ENCODE peak calls at places on chromosome 20, in five cellular contexts. G is tibial artery; X is Peyer's patch; B is Karpas-422; Y is naive thymus-derived CD4-positive, alpha-beta T cell. T is an unnamed sample.

GRCh38 chr20:7841967-7842301 is 98.3 kb downstream of the HAO1 start:
- DNase-seq in G (peak; percentile 45), X (no peak), B (no peak), Y (no peak), T (no peak)

GRCh38 chr20:7301807-7302206 is 534.3 kb downstream of the BMP2 start:
- DNase-seq in G (no peak), X (no peak), B (no peak), Y (no peak), T (no peak)

GRCh38 chr20:52103469-52103910 is 88.1 kb downstream of the ZFP64 start:
- DNase-seq in G (no peak), X (no peak), B (no peak), Y (no peak), T (no peak)

GRCh38 chr20:49696594-49696993 is 17.1 kb downstream of the B4GALT5 start:
- DNase-seq in G (no peak), X (no peak), B (no peak), Y (no peak), T (no peak)

GRCh38 chr20:9408422-9409300 is 105.7 kb upstream of the LAMP5 start:
- DNase-seq in G (no peak), X (no peak), B (no peak), Y (no peak), T (no peak)

GRCh38 chr20:6045566-6045965 is 8.3 kb downstream of the LRRN4 start:
- DNase-seq in G (no peak), X (no peak), B (no peak), Y (no peak), T (no peak)

GRCh38 chr20:35750611-35751010 is 8.6 kb upstream of the RBM39 start:
- DNase-seq in G (no peak), X (no peak), B (no peak), Y (no peak), T (no peak)

GRCh38 chr20:9439806-9440205 is 74.6 kb upstream of the LAMP5 start:
- DNase-seq in G (no peak), X (no peak), B (no peak), Y (no peak), T (no peak)

GRCh38 chr20:33305591-33306057 is 22.6 kb downstream of the BPIFB1 start:
- DNase-seq in G (no peak), X (no peak), B (peak; percentile 75), Y (no peak), T (no peak)

GRCh38 chr20:53838311-53838873 is 232.0 kb downstream of the BCAS1 start:
- DNase-seq in G (no peak), X (peak; percentile 64), B (no peak), Y (no peak), T (no peak)

GRCh38 chr20:16864958-16865357 is 116.8 kb downstream of the OTOR start:
- DNase-seq in G (no peak), X (no peak), B (no peak), Y (no peak), T (no peak)

GRCh38 chr20:58519940-58520712 is 4.9 kb upstream of the APCDD1L start:
- DNase-seq in G (no peak), X (no peak), B (no peak), Y (no peak), T (no peak)

GRCh38 chr20:57704245-57704644 is 5.6 kb downstream of the PMEPA1 start:
- DNase-seq in G (no peak), X (no peak), B (no peak), Y (no peak), T (no peak)

GRCh38 chr20:23228912-23229311 is 121.7 kb upstream of the NXT1 start:
- DNase-seq in G (no peak), X (no peak), B (no peak), Y (no peak), T (no peak)

GRCh38 chr20:11522359-11522758 is 395.3 kb upstream of the BTBD3 start:
- DNase-seq in G (no peak), X (no peak), B (no peak), Y (no peak), T (no peak)

GRCh38 chr20:18628330-18628941 is 40.6 kb downstream of the DTD1 start:
- DNase-seq in G (no peak), X (peak; percentile 61), B (peak; percentile 49), Y (no peak), T (no peak)

GRCh38 chr20:3158968-3159431 is 665 bp downstream of the FASTKD5 start:
- DNase-seq in G (no peak), X (no peak), B (peak; percentile 52), Y (no peak), T (no peak)

GRCh38 chr20:24963672-24964517 is 14.8 kb downstream of the CST7 start:
- DNase-seq in G (no peak), X (no peak), B (no peak), Y (no peak), T (no peak)

GRCh38 chr20:31849306-31849930 is 4.0 kb upstream of the FOXS1 start:
- DNase-seq in G (no peak), X (peak; percentile 69), B (no peak), Y (no peak), T (no peak)

GRCh38 chr20:38073307-38074010 is 39.9 kb downstream of the RPRD1B start:
- DNase-seq in G (peak; percentile 78), X (no peak), B (peak; percentile 81), Y (peak; percentile 7), T (peak; percentile 69)

GRCh38 chr20:19815553-19815991 is 57.5 kb downstream of the RIN2 start:
- DNase-seq in G (peak; percentile 64), X (no peak), B (peak; percentile 83), Y (no peak), T (no peak)

GRCh38 chr20:19819149-19819548 is 61.1 kb downstream of the RIN2 start:
- DNase-seq in G (no peak), X (no peak), B (no peak), Y (no peak), T (no peak)

GRCh38 chr20:19816386-19816785 is 58.3 kb downstream of the RIN2 start:
- DNase-seq in G (no peak), X (no peak), B (no peak), Y (no peak), T (no peak)

GRCh38 chr20:19814241-19814640 is 56.2 kb downstream of the RIN2 start:
- DNase-seq in G (no peak), X (no peak), B (no peak), Y (no peak), T (no peak)

DNA sequence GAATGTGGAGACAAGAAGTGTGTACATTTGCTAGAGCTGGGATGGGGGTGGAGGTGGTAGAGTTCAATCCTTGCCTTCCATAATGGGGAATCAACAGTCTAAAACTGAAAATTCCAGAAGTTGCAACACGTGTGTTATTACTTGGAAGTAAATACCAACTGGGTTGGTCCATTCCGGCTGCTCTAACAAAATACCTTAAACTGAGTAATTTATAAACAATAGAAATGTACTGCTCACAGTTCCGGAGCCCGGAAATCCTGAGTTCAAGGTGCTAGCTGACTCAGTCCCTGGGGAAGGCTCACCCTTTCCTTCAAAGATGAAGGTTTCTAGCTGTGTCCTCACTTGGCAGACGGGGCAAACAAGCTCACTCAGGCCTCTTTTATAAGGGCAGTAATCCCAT is 59.0 kb downstream of the RIN2 start:
- DNase-seq in G (no peak), X (no peak), B (no peak), Y (no peak), T (no peak)
- H3K9me3 ChIP-seq in G (no peaks in the 10 kb centered on the region), X (no peaks in the 10 kb centered on the region), B (no peaks in the 10 kb centered on the region), Y (no peaks in the 10 kb centered on the region), T (no peaks in the 10 kb centered on the region)

DNA sequence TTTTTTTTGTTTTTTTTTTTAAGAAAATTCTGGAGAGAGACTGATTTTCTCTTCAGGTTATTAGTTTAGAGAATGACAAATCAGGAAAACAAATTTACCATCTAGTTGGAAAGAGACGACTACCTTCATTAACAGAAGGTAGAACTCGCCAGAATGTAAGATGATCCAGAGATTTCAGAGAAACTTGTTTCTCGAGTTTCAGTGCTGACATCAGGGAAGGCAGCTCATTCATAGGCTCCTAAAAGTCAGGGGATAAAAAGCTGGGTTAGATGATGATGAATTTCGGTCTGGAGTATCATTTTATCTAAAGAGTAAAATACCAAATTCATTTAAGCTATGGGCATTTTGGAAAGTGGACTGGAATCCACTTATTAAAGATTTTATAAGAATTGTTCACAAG is 27.9 kb downstream of the ZNF334 start:
- DNase-seq in G (no peak), X (no peak), B (no peak), Y (no peak), T (no peak)
- H3K9me3 ChIP-seq in G (no peaks in the 10 kb centered on the region), X (no peaks in the 10 kb centered on the region), B (no peaks in the 10 kb centered on the region), Y (no peaks in the 10 kb centered on the region), T (no peaks in the 10 kb centered on the region)

GRCh38 chr20:39605908-39606307 is 643.8 kb downstream of the DHX35 start:
- DNase-seq in G (no peak), X (no peak), B (no peak), Y (no peak), T (no peak)
- H3K9me3 ChIP-seq in G (no peaks in the 10 kb centered on the region), X (no peaks in the 10 kb centered on the region), B (no peaks in the 10 kb centered on the region), Y (no peaks in the 10 kb centered on the region), T (no peaks in the 10 kb centered on the region)

DNA sequence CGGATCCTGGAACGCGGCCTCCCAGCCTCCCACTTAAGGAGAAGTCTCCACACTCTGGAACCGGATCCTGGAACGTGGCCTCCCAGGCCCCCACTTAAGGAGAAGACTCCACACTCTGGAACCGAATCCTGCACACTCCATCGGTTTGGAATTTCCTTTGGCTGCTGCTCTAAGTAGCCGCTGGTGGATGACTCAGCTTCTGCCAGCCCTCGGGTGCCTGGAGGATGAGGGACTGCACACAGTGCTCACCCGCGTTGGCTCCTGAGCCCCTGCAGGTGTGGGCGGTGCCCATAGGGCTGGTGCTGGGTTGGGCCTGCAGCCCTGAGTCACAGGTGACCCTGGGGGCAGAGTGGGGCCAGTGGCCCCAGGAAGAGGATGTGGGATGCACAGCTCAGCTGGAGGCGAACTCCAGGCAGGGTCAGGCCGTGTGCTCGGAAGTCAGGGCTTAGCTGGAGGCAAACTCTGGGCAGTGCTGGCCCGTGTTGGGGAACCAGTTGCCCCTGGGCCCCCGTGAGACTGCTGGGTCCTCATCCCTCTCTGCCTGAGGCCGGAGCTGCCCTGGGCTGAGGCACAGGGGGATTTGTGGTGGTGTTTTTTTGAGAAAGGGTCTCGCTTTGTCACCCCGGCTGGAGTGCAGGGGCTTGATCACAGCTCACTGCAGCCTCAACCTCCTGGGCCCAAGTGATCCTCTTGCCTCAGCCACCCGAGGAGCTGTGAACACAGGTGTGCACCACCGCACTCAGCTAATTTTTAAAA is 13.9 kb upstream of the TNFRSF6B start:
- DNase-seq in G (peak; percentile 81), X (no peak), B (no peak), Y (no peak), T (peak; percentile 71)
- H3K9me3 ChIP-seq in G (no peaks in the 10 kb centered on the region), X (no peaks in the 10 kb centered on the region), B (no peaks in the 10 kb centered on the region), Y (no peaks in the 10 kb centered on the region), T (no peaks in the 10 kb centered on the region)

DNA sequence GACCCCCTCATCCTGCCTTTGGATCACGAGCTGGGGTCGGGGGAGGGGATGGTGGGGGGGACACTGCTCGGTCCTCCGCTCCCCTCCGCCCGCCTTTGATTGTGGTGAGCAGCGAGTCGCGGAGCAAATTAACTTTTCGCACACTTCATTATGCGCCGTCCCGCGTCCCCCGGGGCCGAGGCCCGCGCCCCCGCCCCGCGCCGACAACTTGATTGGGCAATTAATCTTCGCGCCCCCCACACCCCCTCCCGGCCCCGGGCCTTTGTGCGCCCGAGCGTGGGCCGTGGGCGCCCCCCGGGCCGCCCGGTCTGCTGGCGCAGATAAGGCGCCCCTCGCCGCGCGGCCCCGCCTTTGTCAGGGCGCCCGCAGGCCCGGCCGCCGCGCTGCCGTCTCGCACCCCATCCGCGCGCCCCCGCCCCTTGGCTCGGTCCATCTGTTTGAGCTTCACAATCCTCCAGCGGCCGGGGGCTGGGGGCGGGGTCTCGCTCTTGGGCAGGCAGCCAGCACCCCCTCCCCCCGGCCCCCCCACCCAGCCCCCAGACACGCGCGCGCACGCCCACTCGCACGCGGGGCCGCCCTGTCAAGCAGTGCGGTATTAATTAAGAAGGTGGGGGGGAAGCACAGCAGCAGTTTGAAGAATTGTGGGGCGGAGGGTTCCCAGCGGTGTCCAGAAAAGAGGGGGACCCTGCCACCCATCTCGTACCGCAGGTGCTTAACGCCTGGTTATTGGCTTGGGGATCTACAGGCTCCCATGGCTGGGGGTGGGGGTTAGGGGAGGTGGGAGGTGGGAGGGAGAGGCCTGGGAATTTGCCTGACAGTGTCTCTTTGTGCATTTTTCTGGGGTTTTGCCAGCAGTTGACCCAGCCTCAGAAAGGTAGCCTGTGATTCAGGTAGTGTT is 34.5 kb upstream of the SCRT2 start:
- DNase-seq in G (no peak), X (no peak), B (no peak), Y (no peak), T (no peak)
- H3K9me3 ChIP-seq in G (no peaks in the 10 kb centered on the region), X (no peaks in the 10 kb centered on the region), B (no peaks in the 10 kb centered on the region), Y (no peaks in the 10 kb centered on the region), T (peaks cover 22% of the 10 kb centered on the region)